ENCODE peak calls at places on chromosomes 4 and X, in five cellular contexts. H is tibial nerve, M is neural progenitor cell, U is ovary, W is testis. V is an unnamed sample.
A peak's percentile ranks its signal among the peaks of the same experiment; 100 is the strongest.

GRCh38 chr4:8837181-8837811 is 34.3 kb downstream of the HMX1 start:
- DNase-seq in H (no peak), M (peak; percentile 94), U (no peak), W (peak; percentile 11), V (no peak)

GRCh38 chr4:90113881-90114457 is 13.2 kb upstream of the CCSER1 start:
- DNase-seq in H (no peak), M (no peak), U (no peak), W (no peak), V (no peak)

GRCh38 chr4:40592034-40592433 is 37.6 kb downstream of the RBM47 start:
- DNase-seq in H (no peak), M (no peak), U (no peak), W (no peak), V (no peak)

GRCh38 chr4:92101609-92102231 is 202.0 kb upstream of the GRID2 start:
- DNase-seq in H (no peak), M (no peak), U (no peak), W (no peak), V (no peak)

GRCh38 chrX:20067709-20068315 is 48.9 kb downstream of the MAP7D2 start:
- DNase-seq in H (peak; percentile 76), M (no peak), U (peak; percentile 75), W (peak; percentile 64), V (peak; percentile 79)

GRCh38 chrX:101956556-101956955 is 24.7 kb upstream of the ZMAT1 start:
- DNase-seq in H (no peak), M (no peak), U (no peak), W (no peak), V (no peak)

GRCh38 chrX:103376979-103377324 is 614 bp downstream of the BEX3 start:
- DNase-seq in H (no peak), M (peak; percentile 57), U (peak; percentile 49), W (peak; percentile 23), V (peak; percentile 50)

GRCh38 chr4:166017804-166018203 is 144.8 kb downstream of the TLL1 start:
- DNase-seq in H (no peak), M (no peak), U (no peak), W (no peak), V (no peak)

GRCh38 chr4:122854860-122855259 is 28.2 kb downstream of the FGF2 start:
- DNase-seq in H (no peak), M (peak; percentile 17), U (peak; percentile 26), W (no peak), V (no peak)

GRCh38 chr4:8582016-8582415 is 1.8 kb downstream of the GPR78 start:
- DNase-seq in H (no peak), M (no peak), U (no peak), W (no peak), V (peak; percentile 8)

GRCh38 chrX:68084765-68085164 is 348.5 kb downstream of the OPHN1 start:
- DNase-seq in H (peak; percentile 48), M (no peak), U (no peak), W (peak; percentile 21), V (no peak)

GRCh38 chr4:186820371-186820990 is 96.8 kb upstream of the FAT1 start:
- DNase-seq in H (no peak), M (peak; percentile 31), U (no peak), W (peak; percentile 34), V (peak; percentile 16)

GRCh38 chrX:71227370-71228062 is 4.5 kb downstream of the GJB1 start:
- DNase-seq in H (no peak), M (no peak), U (no peak), W (no peak), V (no peak)

GRCh38 chr4:78119698-78120097 is 62.6 kb downstream of the FRAS1 start:
- DNase-seq in H (no peak), M (no peak), U (no peak), W (no peak), V (no peak)

GRCh38 chr4:185395255-185395955 is at the start of gene LRP2BP:
- DNase-seq in H (no peak), M (no peak), U (no peak), W (no peak), V (no peak)

GRCh38 chrX:74231625-74232024 is 72.4 kb upstream of the ZCCHC13 start:
- DNase-seq in H (no peak), M (no peak), U (no peak), W (no peak), V (no peak)

GRCh38 chrX:27575565-27575964 is 14.6 kb upstream of the DCAF8L2 start:
- DNase-seq in H (no peak), M (no peak), U (no peak), W (no peak), V (no peak)

GRCh38 chr4:170386974-170387373 is 297.2 kb upstream of the AADAT start:
- DNase-seq in H (no peak), M (no peak), U (no peak), W (no peak), V (no peak)

GRCh38 chr4:76896731-76897521 is 1.0 kb downstream of the SOWAHB start:
- DNase-seq in H (no peak), M (peak; percentile 80), U (no peak), W (peak; percentile 34), V (peak; percentile 16)

GRCh38 chr4:20416800-20417199 is 165.1 kb downstream of the SLIT2 start:
- DNase-seq in H (no peak), M (no peak), U (no peak), W (no peak), V (no peak)

GRCh38 chrX:134365923-134366322 is 94.0 kb upstream of the HPRT1 start:
- DNase-seq in H (no peak), M (no peak), U (no peak), W (no peak), V (no peak)

GRCh38 chr4:48635310-48635709 is 144.8 kb downstream of the FRYL start:
- DNase-seq in H (no peak), M (no peak), U (no peak), W (no peak), V (no peak)

GRCh38 chr4:8013976-8014726 is 74.5 kb upstream of the AFAP1 start:
- DNase-seq in H (no peak), M (no peak), U (no peak), W (no peak), V (peak; percentile 46)

GRCh38 chrX:22300130-22300529 is 27.4 kb downstream of the CBLL2 start:
- DNase-seq in H (no peak), M (no peak), U (no peak), W (peak; percentile 21), V (no peak)

GRCh38 chr4:6761540-6762243 is 20.8 kb upstream of the KIAA0232 start:
- DNase-seq in H (no peak), M (no peak), U (no peak), W (peak; percentile 83), V (no peak)

GRCh38 chr4:8368998-8369397 is 71.5 kb downstream of the ACOX3 start:
- DNase-seq in H (no peak), M (no peak), U (no peak), W (no peak), V (no peak)

GRCh38 chr4:58766763-58767162 is 1656.6 kb upstream of the IGFBP7 start:
- DNase-seq in H (no peak), M (no peak), U (no peak), W (no peak), V (no peak)

GRCh38 chr4:22988526-22988925 is 295.8 kb downstream of the GBA3 start:
- DNase-seq in H (no peak), M (no peak), U (no peak), W (no peak), V (no peak)

GRCh38 chr4:168924648-168925047 is 85.4 kb downstream of the CBR4 start:
- DNase-seq in H (no peak), M (no peak), U (no peak), W (no peak), V (no peak)

GRCh38 chr4:168923526-168924194 is 86.4 kb downstream of the CBR4 start:
- DNase-seq in H (peak; percentile 86), M (peak; percentile 82), U (peak; percentile 64), W (peak; percentile 77), V (no peak)

GRCh38 chr4:168917150-168917779 is 92.8 kb downstream of the CBR4 start:
- DNase-seq in H (peak; percentile 57), M (peak; percentile 35), U (no peak), W (no peak), V (no peak)

GRCh38 chr4:168920438-168921081 is 89.5 kb downstream of the CBR4 start:
- DNase-seq in H (no peak), M (no peak), U (no peak), W (no peak), V (no peak)

DNA sequence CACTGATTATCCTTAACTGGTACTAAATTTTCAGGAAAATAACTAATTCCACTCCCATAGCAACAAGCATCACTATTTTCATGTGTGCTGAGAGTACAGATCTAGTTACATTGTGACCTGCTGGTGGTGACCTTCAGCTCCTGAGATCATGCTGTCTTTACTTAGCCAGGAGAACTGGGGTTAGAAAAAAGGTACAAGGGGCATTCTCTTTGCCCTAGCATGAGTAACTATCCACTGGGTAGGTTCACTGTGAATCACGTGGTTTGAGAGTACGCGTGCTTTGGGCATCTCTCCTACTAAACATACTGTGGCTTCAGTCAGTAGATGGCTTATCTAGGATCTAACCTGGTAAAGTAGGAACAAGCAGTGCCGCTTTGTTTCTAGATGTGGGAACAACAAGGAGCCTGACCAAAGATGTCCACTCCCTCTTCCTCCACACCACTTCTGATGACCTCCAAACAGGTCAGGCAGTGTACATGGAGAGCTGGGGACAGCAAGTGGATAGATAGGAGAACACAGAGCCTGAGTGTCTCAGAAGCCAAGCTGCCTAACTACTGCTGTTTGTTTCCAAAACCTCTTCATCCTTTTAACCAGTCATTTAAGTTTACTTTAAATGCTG is 90.2 kb downstream of the CBR4 start:
- DNase-seq in H (no peak), M (no peak), U (no peak), W (no peak), V (no peak)
- H3K36me3 ChIP-seq in H (no peaks in the 10 kb centered on the region), M (peaks cover 19% of the 10 kb centered on the region), U (no peaks in the 10 kb centered on the region), W (peaks cover 2% of the 10 kb centered on the region), V (peaks cover 87% of the 10 kb centered on the region)

GRCh38 chrX:139286342-139286741 is 244.2 kb upstream of the F9 start:
- DNase-seq in H (no peak), M (no peak), U (no peak), W (no peak), V (no peak)
- TF ChIP-seq CTCF in H (no peak), M (no peak), U (no peak), W (no peak), V (no peak)

DNA sequence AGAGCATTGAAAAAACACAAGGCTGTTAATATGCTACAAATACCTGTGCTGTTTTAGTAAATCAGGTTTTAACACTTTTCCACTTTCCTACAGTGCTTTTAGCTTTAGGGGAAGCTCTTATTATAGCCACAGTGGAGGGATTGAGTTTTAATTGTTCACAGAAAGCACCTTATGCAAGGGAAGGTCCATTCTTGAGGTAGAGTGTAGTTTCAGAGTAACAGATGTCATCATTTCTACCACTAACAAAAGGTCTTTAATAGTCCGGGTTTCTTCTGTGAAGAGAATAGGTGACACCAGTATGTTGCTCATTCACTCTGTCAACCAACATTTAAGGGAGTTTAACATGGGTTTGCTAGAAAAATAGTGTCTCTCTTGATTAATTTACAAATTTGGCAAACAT is 104.4 kb downstream of the STIM2 start:
- DNase-seq in H (no peak), M (no peak), U (no peak), W (no peak), V (no peak)
- H3K36me3 ChIP-seq in H (no peaks in the 10 kb centered on the region), M (no peaks in the 10 kb centered on the region), U (no peaks in the 10 kb centered on the region), W (no peaks in the 10 kb centered on the region), V (no peaks in the 10 kb centered on the region)

GRCh38 chr4:150593996-150594395 is 12.0 kb downstream of the MAB21L2 start:
- DNase-seq in H (no peak), M (no peak), U (no peak), W (no peak), V (no peak)
- TF ChIP-seq CTCF in H (no peak), M (peak; percentile 11), U (no peak), W (no peak), V (no peak)

V was measured in psoas muscle.